ENCODE peak calls at places on chromosomes 6 and 20, in five cellular contexts. G is Calu3, S is astrocyte of the cerebellum, T is cardiac fibroblast, U is nephron progenitor cell. X is an unnamed sample.

GRCh38 chr20:14142171-14142570 is 146.9 kb downstream of the MACROD2 start:
- DNase-seq in G (peak; percentile 43), S (peak; percentile 26), T (peak; percentile 8), U (peak; percentile 59), X (no peak)

GRCh38 chr20:6524305-6524704 is 243.2 kb upstream of the BMP2 start:
- DNase-seq in G (no peak), S (no peak), T (no peak), U (no peak), X (no peak)

GRCh38 chr20:62358171-62358719 is 8.9 kb downstream of the LAMA5 start:
- DNase-seq in G (peak; percentile 80), S (no peak), T (peak; percentile 49), U (no peak), X (peak; percentile 92)

GRCh38 chr6:158867381-158868121 is 48.4 kb upstream of the EZR start:
- DNase-seq in G (peak; percentile 54), S (no peak), T (no peak), U (no peak), X (no peak)

GRCh38 chr6:14406616-14407343 is 289.2 kb downstream of the CD83 start:
- DNase-seq in G (no peak), S (no peak), T (no peak), U (no peak), X (no peak)

GRCh38 chr6:136952714-136953260 is 30.7 kb downstream of the SLC35D3 start:
- DNase-seq in G (peak; percentile 16), S (no peak), T (no peak), U (no peak), X (no peak)

GRCh38 chr6:160337301-160337700 is 10.9 kb upstream of the SLC22A3 start:
- DNase-seq in G (peak; percentile 59), S (no peak), T (peak; percentile 88), U (no peak), X (no peak)

GRCh38 chr6:34132486-34133185 is 13.3 kb downstream of the GRM4 start:
- DNase-seq in G (peak; percentile 77), S (no peak), T (peak; percentile 42), U (peak; percentile 92), X (no peak)

GRCh38 chr6:133568970-133569889 is 319.7 kb upstream of the TCF21 start:
- DNase-seq in G (peak; percentile 66), S (no peak), T (peak; percentile 95), U (peak; percentile 21), X (no peak)

GRCh38 chr6:113488812-113489685 is 368.1 kb upstream of the MARCKS start:
- DNase-seq in G (no peak), S (no peak), T (no peak), U (no peak), X (no peak)

GRCh38 chr6:122995930-122996796 is at the start of gene CLVS2:
- DNase-seq in G (peak; percentile 22), S (no peak), T (peak; percentile 53), U (peak; percentile 71), X (peak; percentile 68)

GRCh38 chr20:7195704-7196103 is 428.2 kb downstream of the BMP2 start:
- DNase-seq in G (no peak), S (peak; percentile 98), T (peak; percentile 95), U (no peak), X (no peak)

GRCh38 chr20:1982666-1983065 is 11.2 kb downstream of the PDYN start:
- DNase-seq in G (no peak), S (no peak), T (no peak), U (no peak), X (no peak)

GRCh38 chr6:16184554-16184953 is 53.8 kb upstream of the GMPR start:
- DNase-seq in G (no peak), S (no peak), T (no peak), U (no peak), X (no peak)

GRCh38 chr6:85347787-85348186 is 102.1 kb upstream of the NT5E start:
- DNase-seq in G (no peak), S (no peak), T (no peak), U (no peak), X (no peak)

GRCh38 chr6:111992851-111993250 is 61.1 kb upstream of the CCN6 start:
- DNase-seq in G (no peak), S (no peak), T (peak; percentile 83), U (no peak), X (no peak)

GRCh38 chr20:50039706-50040431 is 57.1 kb downstream of the SNAI1 start:
- DNase-seq in G (no peak), S (no peak), T (no peak), U (peak; percentile 46), X (no peak)

GRCh38 chr20:44648579-44648978 is 2.9 kb downstream of the ADA start:
- DNase-seq in G (no peak), S (no peak), T (no peak), U (no peak), X (peak; percentile 32)

GRCh38 chr20:22312744-22313346 is 271.5 kb downstream of the FOXA2 start:
- DNase-seq in G (peak; percentile 2), S (peak; percentile 5), T (peak; percentile 55), U (peak; percentile 53), X (no peak)

GRCh38 chr20:53660947-53661381 is 67.3 kb upstream of the ZNF217 start:
- DNase-seq in G (no peak), S (no peak), T (no peak), U (no peak), X (no peak)

GRCh38 chr6:36289281-36290018 is 19.6 kb downstream of the PNPLA1 start:
- DNase-seq in G (peak; percentile 43), S (no peak), T (no peak), U (no peak), X (no peak)

GRCh38 chr6:116564296-116564695 is 7.0 kb upstream of the RWDD1 start:
- DNase-seq in G (no peak), S (peak; percentile 34), T (no peak), U (no peak), X (no peak)

GRCh38 chr20:18571009-18571408 is 3.8 kb downstream of the SMIM26 start:
- DNase-seq in G (no peak), S (no peak), T (no peak), U (no peak), X (no peak)

DNA sequence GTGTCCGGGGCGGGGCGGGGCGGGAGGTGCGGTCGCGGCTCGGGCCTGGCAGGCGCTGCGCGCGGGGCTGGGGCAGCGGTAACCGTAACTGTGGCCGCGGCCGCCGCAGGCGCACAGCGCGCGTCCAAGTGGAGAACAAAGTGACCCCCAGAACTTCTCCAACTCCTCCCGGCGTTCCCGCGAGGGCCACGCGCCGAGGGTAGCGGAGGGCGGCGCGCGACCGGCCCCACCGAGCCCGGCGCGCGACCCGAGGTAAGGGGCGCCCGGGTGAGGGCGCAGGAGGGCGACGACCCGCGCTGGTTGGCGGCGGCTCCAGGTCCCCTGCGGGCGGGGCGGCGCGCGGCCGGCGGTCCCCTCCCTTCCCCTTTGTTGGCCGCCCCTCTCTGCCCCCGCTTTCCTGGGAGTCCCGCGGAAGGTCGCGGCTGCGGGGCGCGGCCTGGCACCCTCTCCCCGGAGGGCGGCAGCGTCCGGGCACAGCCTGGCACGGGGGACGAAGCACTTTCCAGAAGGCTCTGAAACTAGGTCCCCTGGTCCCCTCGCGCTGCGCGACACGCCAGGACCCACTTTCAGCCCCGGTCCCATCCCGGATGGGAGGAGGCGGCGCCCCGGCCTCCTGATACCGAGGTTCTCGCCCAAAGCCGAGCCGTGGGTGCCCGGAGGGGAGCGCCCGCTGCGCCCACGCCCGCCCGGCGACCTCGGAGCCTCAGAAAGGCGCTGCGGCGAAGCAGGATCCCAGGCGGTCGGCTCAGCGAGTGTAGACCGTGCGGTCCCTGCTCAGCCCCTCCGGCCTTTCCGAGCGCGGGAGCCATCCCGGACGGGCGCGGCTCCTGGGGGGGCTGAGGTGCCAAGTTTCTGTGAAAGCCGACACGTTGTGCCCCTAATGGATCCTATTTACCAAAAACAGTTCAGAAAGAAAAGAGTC is at the start of gene TIAM2:
- DNase-seq in G (peak; percentile 28), S (no peak), T (no peak), U (peak; percentile 72), X (peak; percentile 75)
- TF ChIP-seq CTCF in G (no peak), S (no peak), T (no peak), U (no peak), X (no peak)

DNA sequence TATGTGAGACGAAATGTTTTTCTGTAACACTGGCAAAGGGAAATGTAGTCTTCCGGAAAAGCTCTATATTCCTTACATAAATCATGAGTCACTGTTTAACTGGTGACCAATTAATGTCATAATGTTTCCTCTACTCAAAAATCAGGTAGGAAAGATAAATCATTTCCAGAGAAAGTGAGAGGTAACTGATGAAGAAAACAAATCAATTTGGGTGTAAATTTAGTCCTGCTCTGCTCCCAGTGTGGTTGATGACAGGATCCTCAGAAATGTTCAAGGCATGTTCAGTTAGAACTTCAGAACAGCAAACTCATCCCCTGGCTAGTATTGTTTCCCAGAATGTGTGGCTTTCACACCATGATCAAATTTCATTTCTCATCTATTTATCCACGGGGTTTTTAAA is 38.8 kb upstream of the SPACA1 start:
- DNase-seq in G (no peak), S (peak; percentile 80), T (peak; percentile 55), U (no peak), X (no peak)
- TF ChIP-seq CTCF in G (no peak), S (no peak), T (no peak), U (no peak), X (no peak)

DNA sequence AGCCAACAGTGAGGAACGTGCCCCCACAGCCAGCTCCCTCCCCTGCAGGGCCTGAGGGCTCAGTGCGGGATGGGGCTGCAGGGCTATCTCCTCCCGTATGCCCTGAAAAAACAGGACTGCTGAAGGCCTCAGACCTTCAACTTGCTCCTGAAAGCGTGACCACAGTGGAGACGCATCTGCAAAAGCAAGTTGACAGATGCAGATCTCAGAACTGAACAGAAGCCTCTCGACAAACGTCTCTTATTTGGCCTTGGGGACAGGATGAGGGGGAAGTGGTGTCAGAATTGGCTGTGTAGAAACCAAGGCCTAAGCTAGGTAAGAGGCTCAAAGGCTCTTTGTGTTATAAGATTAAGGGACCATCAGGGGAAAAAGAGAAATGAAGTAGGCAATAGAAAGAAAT is 120.7 kb upstream of the SLC22A23 start:
- DNase-seq in G (no peak), S (no peak), T (no peak), U (no peak), X (no peak)
- TF ChIP-seq CTCF in G (no peak), S (no peak), T (no peak), U (no peak), X (no peak)

GRCh38 chr6:135002229-135002844 is 52.3 kb downstream of the HBS1L start:
- DNase-seq in G (no peak), S (no peak), T (peak; percentile 47), U (no peak), X (no peak)
- TF ChIP-seq CTCF in G (peak; percentile 16), S (peak; percentile 59), T (peak; percentile 55), U (peak; percentile 59), X (peak; percentile 41)

GRCh38 chr20:51335329-51335841 is 207.1 kb downstream of the NFATC2 start:
- DNase-seq in G (no peak), S (peak; percentile 100), T (peak; percentile 99), U (no peak), X (no peak)
- TF ChIP-seq CTCF in G (no peak), S (no peak), T (no peak), U (no peak), X (no peak)

DNA sequence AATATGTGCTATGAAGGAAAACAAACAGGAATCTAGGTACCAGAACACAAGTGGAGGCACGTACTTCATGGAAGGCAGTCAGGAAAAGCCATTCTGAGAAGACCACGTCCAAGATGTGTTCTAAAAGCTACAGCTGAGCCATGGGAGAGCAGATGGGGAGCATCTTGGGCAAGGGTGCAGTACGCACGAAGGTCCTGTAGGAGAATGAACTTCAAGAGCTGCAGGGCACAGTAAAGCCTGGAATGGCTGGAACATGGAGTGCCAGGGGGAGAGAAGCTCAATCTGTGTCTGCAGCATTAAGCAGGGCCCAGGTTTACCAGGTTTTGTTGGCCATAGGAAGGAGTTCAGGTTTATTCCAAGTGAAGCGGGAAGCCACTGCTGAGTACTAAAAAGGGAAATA is 30.0 kb downstream of the ADTRP start:
- DNase-seq in G (no peak), S (no peak), T (no peak), U (no peak), X (no peak)
- TF ChIP-seq CTCF in G (no peak), S (no peak), T (peak; percentile 3), U (no peak), X (no peak)